ENCODE peak calls at places on chromosomes 11 and 22, in nine cellular contexts. Y is Peyer's patch, V is uterus, Q is IMR-90, P is GM23248, S is body of pancreas, R is heart right ventricle, C is neuronal stem cell, E is A549. I is an unnamed sample.

GRCh38 chr11:7637447-7638157 is 35.7 kb downstream of the CYB5R2 start:
- DNase-seq in R (no peak), V (peak; percentile 70), Y (no peak), E (no peak), S (no peak), C (no peak), Q (peak; percentile 65), P (peak; percentile 94), I (no peak)

GRCh38 chr22:47373648-47374272 is 611.3 kb downstream of the TBC1D22A start:
- DNase-seq in C (no peak), Q (no peak), E (no peak), V (peak; percentile 2), Y (peak; percentile 25), S (no peak), R (no peak), P (no peak), I (no peak)

GRCh38 chr11:77633856-77634425 is 3.7 kb downstream of the CLNS1A start:
- DNase-seq in E (no peak), S (peak; percentile 13), P (no peak), C (no peak), Q (no peak), Y (no peak), V (no peak), R (no peak), I (no peak)

GRCh38 chr11:31542862-31543261 is 33.3 kb downstream of the ELP4 start:
- DNase-seq in E (no peak), P (no peak), R (no peak), S (no peak), C (no peak), V (no peak), Q (no peak), Y (no peak), I (no peak)

GRCh38 chr11:44709281-44709562 is 17.5 kb upstream of the TSPAN18 start:
- DNase-seq in Q (no peak), Y (peak; percentile 48), E (no peak), R (no peak), C (no peak), V (no peak), S (no peak), P (no peak), I (no peak)

GRCh38 chr11:117444256-117445096 is 116.8 kb downstream of the CEP164 start:
- DNase-seq in R (no peak), E (no peak), Y (no peak), Q (no peak), S (no peak), C (no peak), V (no peak), P (no peak), I (no peak)

GRCh38 chr11:8593935-8594909 is at the start of gene STK33:
- DNase-seq in R (peak; percentile 63), V (peak; percentile 39), S (peak; percentile 84), E (peak; percentile 53), Y (peak; percentile 70), Q (no peak), P (peak; percentile 28), C (peak; percentile 69), I (peak; percentile 61)

GRCh38 chr11:83467841-83468240 is 181.7 kb upstream of the CCDC90B start:
- DNase-seq in S (no peak), R (no peak), Q (no peak), E (no peak), V (no peak), Y (no peak), C (no peak), P (no peak), I (no peak)

GRCh38 chr11:14318581-14318981 is 40.4 kb downstream of the RRAS2 start:
- DNase-seq in R (no peak), Y (no peak), E (no peak), S (no peak), V (no peak), Q (peak; percentile 37), C (no peak), P (peak; percentile 47), I (no peak)

GRCh38 chr11:19759389-19759788 is 46.8 kb downstream of the NAV2 start:
- DNase-seq in Q (no peak), E (no peak), P (no peak), S (no peak), R (no peak), Y (no peak), C (no peak), V (no peak), I (no peak)

GRCh38 chr22:34462795-34463194 is 542.5 kb upstream of the LARGE1 start:
- DNase-seq in Q (no peak), E (no peak), R (no peak), Y (no peak), S (no peak), P (no peak), V (no peak), C (no peak), I (no peak)

GRCh38 chr11:79201637-79202347 is 239.0 kb downstream of the TENM4 start:
- DNase-seq in R (no peak), V (no peak), S (no peak), E (no peak), Q (no peak), P (no peak), C (no peak), Y (no peak), I (no peak)

GRCh38 chr11:69640260-69640994 is 529 bp upstream of the CCND1 start:
- DNase-seq in E (no peak), R (no peak), P (peak; percentile 78), C (no peak), Y (peak; percentile 64), S (no peak), Q (no peak), V (no peak), I (no peak)

GRCh38 chr11:65973439-65974110 is 12.0 kb downstream of the SART1 start:
- DNase-seq in R (no peak), P (peak; percentile 68), Y (no peak), Q (peak; percentile 76), C (no peak), V (no peak), E (no peak), S (no peak), I (no peak)

GRCh38 chr11:118277312-118277711 is 13.2 kb upstream of the MPZL2 start:
- DNase-seq in P (peak; percentile 36), E (no peak), V (no peak), Q (peak; percentile 36), R (no peak), S (no peak), Y (no peak), C (no peak), I (no peak)

GRCh38 chr22:45775569-45776312 is 104.1 kb downstream of the ATXN10 start:
- DNase-seq in Y (no peak), C (no peak), Q (no peak), S (no peak), E (no peak), V (no peak), R (no peak), P (no peak), I (no peak)

GRCh38 chr22:45779351-45779750 is 107.7 kb downstream of the ATXN10 start:
- DNase-seq in E (no peak), S (no peak), Y (no peak), V (no peak), R (no peak), C (no peak), P (no peak), Q (no peak), I (no peak)

GRCh38 chr22:45777046-45777851 is 105.6 kb downstream of the ATXN10 start:
- DNase-seq in R (no peak), Q (peak; percentile 63), V (no peak), S (no peak), C (no peak), Y (no peak), P (peak; percentile 45), E (peak; percentile 52), I (no peak)

GRCh38 chr22:45776313-45776585 is 104.6 kb downstream of the ATXN10 start:
- DNase-seq in P (no peak), E (no peak), Q (no peak), R (no peak), S (no peak), Y (no peak), V (no peak), C (no peak), I (no peak)

DNA sequence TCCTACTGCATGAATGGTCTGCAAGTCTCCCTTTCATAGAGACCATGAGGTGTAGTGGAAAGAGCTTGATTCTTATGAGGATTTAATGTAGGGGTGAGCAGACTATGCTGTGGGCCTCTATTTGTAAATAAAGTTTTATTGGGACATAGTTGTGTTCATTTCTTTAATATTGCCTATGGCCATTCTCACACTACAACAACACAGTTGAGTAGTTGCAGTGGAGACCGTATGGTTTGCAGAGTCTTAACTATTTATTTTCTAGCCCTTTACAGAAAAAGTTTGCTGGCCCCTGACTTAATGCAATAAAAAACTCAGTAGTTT is 106.2 kb downstream of the ATXN10 start:
- DNase-seq in V (no peak), P (no peak), E (no peak), S (no peak), C (no peak), R (no peak), Y (no peak), Q (no peak), I (no peak)
- H3K27ac ChIP-seq in V (no peak overlapping the region), P (no peak overlapping the region), E (peak overlapping the region; percentile 82), S (no peak overlapping the region), C (no peak overlapping the region), R (no peak overlapping the region), Y (no peak overlapping the region), Q (no peak overlapping the region), I (no peak overlapping the region)

DNA sequence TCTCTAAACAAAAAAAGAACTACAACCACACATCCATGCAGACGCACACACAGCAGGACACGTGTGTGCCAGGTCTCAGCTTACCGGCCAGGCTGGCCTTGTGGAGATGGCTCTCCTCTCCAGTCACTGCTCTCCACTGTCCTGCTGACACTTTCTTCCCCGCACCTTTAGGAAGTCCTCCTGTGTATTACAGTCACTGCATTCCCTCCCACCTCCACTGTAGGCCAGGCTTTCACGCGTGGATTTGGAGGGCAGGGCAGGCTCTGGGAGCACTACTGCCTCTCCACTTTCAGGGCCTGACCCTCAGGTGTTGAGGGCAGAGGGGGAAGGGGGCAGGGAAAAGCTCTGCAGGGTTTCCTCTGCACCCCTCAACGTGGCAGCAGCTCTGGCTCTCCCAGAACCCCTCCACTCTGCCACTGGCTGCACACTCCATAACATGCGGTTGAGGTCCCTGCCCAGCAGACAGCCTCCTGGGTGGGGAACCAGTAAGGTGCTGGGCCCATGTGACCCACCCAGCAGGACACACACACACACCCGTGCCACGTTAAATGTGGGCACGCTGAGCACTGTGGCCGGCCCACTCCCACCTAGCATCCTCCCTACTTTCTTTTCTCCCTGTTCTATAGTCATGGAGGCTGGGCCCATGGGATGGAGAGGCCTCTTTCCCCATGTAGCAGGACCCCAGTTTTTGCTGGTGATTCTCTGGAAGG is 107.0 kb upstream of the PITPNB start:
- DNase-seq in V (peak; percentile 4), Y (no peak), E (no peak), Q (no peak), C (no peak), P (no peak), S (no peak), R (no peak), I (no peak)
- H3K4me1 ChIP-seq in V (peaks cover 3% of the 10 kb centered on the region), Y (no peaks in the 10 kb centered on the region), E (peaks cover under 1% of the 10 kb centered on the region), Q (peaks cover 13% of the 10 kb centered on the region), C (peaks cover 13% of the 10 kb centered on the region), P (peaks cover 8% of the 10 kb centered on the region), S (peaks cover 41% of the 10 kb centered on the region), R (peaks cover 21% of the 10 kb centered on the region), I (peaks cover 31% of the 10 kb centered on the region)

GRCh38 chr22:20393705-20394476 is at the start of gene ZNF74:
- DNase-seq in V (peak; percentile 87), E (peak; percentile 31), Y (peak; percentile 95), S (peak; percentile 93), Q (peak; percentile 88), R (peak; percentile 92), P (peak; percentile 97), C (peak; percentile 86), I (peak; percentile 88)
- H3K27ac ChIP-seq in V (peak within 1 kb of the TSS; percentile 70), E (peak within 1 kb of the TSS; percentile 86), Y (peak within 1 kb of the TSS; percentile 66), S (peak within 1 kb of the TSS; percentile 79), Q (peak within 1 kb of the TSS; percentile 86), R (peak within 1 kb of the TSS; percentile 66), P (peak within 1 kb of the TSS; percentile 22), C (peak within 1 kb of the TSS; percentile 65), I (peak within 1 kb of the TSS; percentile 86)

GRCh38 chr11:73239111-73239521 is 21.0 kb downstream of the P2RY2 start:
- DNase-seq in Y (peak; percentile 38), V (no peak), P (no peak), E (no peak), R (no peak), Q (no peak), S (no peak), C (no peak), I (no peak)
- H3K4me1 ChIP-seq in Y (no peaks in the 10 kb centered on the region), V (no peaks in the 10 kb centered on the region), P (peaks cover 15% of the 10 kb centered on the region), E (peaks cover 22% of the 10 kb centered on the region), R (peaks cover 60% of the 10 kb centered on the region), Q (peaks cover 16% of the 10 kb centered on the region), S (peaks cover 9% of the 10 kb centered on the region), C (peaks cover 9% of the 10 kb centered on the region), I (peaks cover 11% of the 10 kb centered on the region)